ENCODE peak calls at places on chromosomes 5 and 9, in seven cellular contexts. B, D, R, L, T, I and E are unnamed samples.

GRCh38 chr5:98722188-98722587 is 51.3 kb upstream of the RGMB start:
- DNase-seq in I (no peak), D (no peak), B (no peak), T (no peak), R (no peak), L (no peak), E (no peak)

GRCh38 chr5:127358274-127358673 is 67.7 kb downstream of the MEGF10 start:
- DNase-seq in L (no peak), B (no peak), R (no peak), T (no peak), D (no peak), I (no peak), E (no peak)

GRCh38 chr5:39167141-39167972 is 52.0 kb downstream of the FYB1 start:
- DNase-seq in R (no peak), D (no peak), B (no peak), T (no peak), I (no peak), L (no peak), E (no peak)

GRCh38 chr9:110744753-110745522 is 76.3 kb downstream of the MUSK start:
- DNase-seq in I (no peak), B (no peak), D (no peak), R (no peak), L (no peak), T (no peak), E (no peak)

GRCh38 chr5:97183930-97184213 is 825 bp upstream of the RIOK2 start:
- DNase-seq in I (no peak), T (no peak), D (no peak), B (no peak), L (no peak), R (no peak), E (no peak)

GRCh38 chr9:135394699-135395645 is 84.6 kb upstream of the PPP1R26 start:
- DNase-seq in L (peak; percentile 46), I (no peak), R (no peak), T (no peak), D (no peak), B (no peak), E (no peak)

GRCh38 chr9:16970321-16970720 is 99.9 kb upstream of the BNC2 start:
- DNase-seq in T (no peak), I (no peak), D (no peak), R (no peak), L (no peak), B (no peak), E (no peak)

GRCh38 chr5:81922790-81923398 is 48.9 kb upstream of the ATG10 start:
- DNase-seq in R (no peak), T (no peak), I (no peak), L (no peak), B (no peak), D (no peak), E (no peak)

GRCh38 chr9:133880851-133881634 is 111.1 kb downstream of the VAV2 start:
- DNase-seq in D (no peak), B (peak; percentile 62), L (no peak), T (no peak), R (no peak), I (no peak), E (no peak)

GRCh38 chr9:12627091-12627490 is 66.1 kb upstream of the TYRP1 start:
- DNase-seq in T (no peak), L (no peak), B (no peak), I (no peak), D (no peak), R (no peak), E (no peak)

GRCh38 chr5:115815693-115816225 is 700 bp downstream of the CDO1 start:
- DNase-seq in T (no peak), L (no peak), R (no peak), I (peak; percentile 40), B (no peak), D (no peak), E (no peak)

GRCh38 chr5:169934990-169935389 is 45.3 kb downstream of the INSYN2B start:
- DNase-seq in B (no peak), R (no peak), L (no peak), D (no peak), T (no peak), I (no peak), E (no peak)

GRCh38 chr9:125337282-125337681 is 75.7 kb downstream of the GAPVD1 start:
- DNase-seq in T (no peak), D (no peak), L (no peak), R (no peak), I (no peak), B (no peak), E (no peak)

GRCh38 chr9:76987594-76988200 is 31.8 kb upstream of the FOXB2 start:
- DNase-seq in B (peak; percentile 44), L (peak; percentile 22), T (no peak), R (no peak), D (no peak), I (no peak), E (peak; percentile 45)

GRCh38 chr9:22118810-22119479 is 109.8 kb upstream of the CDKN2B start:
- DNase-seq in D (no peak), R (no peak), B (no peak), L (no peak), T (no peak), I (no peak), E (no peak)

GRCh38 chr5:1012316-1012841 is 3.8 kb downstream of the NKD2 start:
- DNase-seq in D (no peak), T (no peak), I (peak; percentile 33), R (no peak), L (no peak), B (no peak), E (no peak)

GRCh38 chr9:94507531-94508258 is 47.2 kb upstream of the PCAT7 start:
- DNase-seq in L (no peak), T (no peak), R (no peak), B (no peak), I (no peak), D (no peak), E (no peak)

GRCh38 chr5:94807985-94808384 is 189.5 kb downstream of the SLF1 start:
- DNase-seq in I (no peak), D (no peak), R (no peak), B (no peak), L (peak; percentile 16), T (no peak), E (no peak)

GRCh38 chr5:175700991-175701390 is 43.1 kb downstream of the HRH2 start:
- DNase-seq in B (no peak), I (no peak), R (no peak), T (no peak), D (no peak), L (no peak), E (no peak)

GRCh38 chr9:128116104-128117083 is 11.1 kb downstream of the PTGES2 start:
- DNase-seq in T (no peak), L (no peak), D (no peak), B (no peak), I (peak; percentile 27), R (no peak), E (no peak)

GRCh38 chr9:21591221-21592062 is 109.3 kb upstream of the IFNE start:
- DNase-seq in T (no peak), I (peak; percentile 49), D (peak; percentile 37), L (peak; percentile 11), B (no peak), R (no peak), E (no peak)

GRCh38 chr9:89768051-89768450 is 163.2 kb downstream of the GADD45G start:
- DNase-seq in L (no peak), R (no peak), I (no peak), T (no peak), D (no peak), B (no peak), E (no peak)

GRCh38 chr9:33465596-33466564 is 7.8 kb downstream of the NOL6 start:
- DNase-seq in B (no peak), L (no peak), T (no peak), R (no peak), I (peak; percentile 35), D (no peak), E (no peak)

GRCh38 chr5:36047375-36048160 is 19.1 kb downstream of the UGT3A2 start:
- DNase-seq in B (no peak), L (no peak), T (no peak), D (no peak), I (no peak), R (no peak), E (no peak)

GRCh38 chr9:38289486-38290275 is 102.8 kb upstream of the ALDH1B1 start:
- DNase-seq in I (no peak), R (no peak), B (no peak), L (no peak), D (no peak), T (no peak), E (no peak)

GRCh38 chr5:10689391-10690081 is 71.5 kb downstream of the DAP start:
- DNase-seq in I (no peak), B (no peak), T (no peak), R (no peak), D (peak; percentile 30), L (peak; percentile 31), E (no peak)

GRCh38 chr9:133048595-133048994 is 13.2 kb upstream of the CEL start:
- DNase-seq in B (no peak), T (no peak), R (no peak), D (no peak), L (no peak), I (no peak), E (no peak)

GRCh38 chr9:19976226-19976625 is 187.4 kb upstream of the SLC24A2 start:
- DNase-seq in B (no peak), T (no peak), L (no peak), D (no peak), I (no peak), R (no peak), E (no peak)

GRCh38 chr5:32531885-32532520 is 53.4 kb upstream of the SUB1 start:
- DNase-seq in T (peak; percentile 35), B (no peak), I (no peak), D (no peak), R (no peak), L (no peak), E (peak; percentile 72)

GRCh38 chr9:130936285-130937117 is 2.5 kb downstream of the FIBCD1 start:
- DNase-seq in D (no peak), B (no peak), I (no peak), L (peak; percentile 87), T (no peak), R (no peak), E (no peak)

GRCh38 chr5:126015244-126016054 is 407.8 kb upstream of the GRAMD2B start:
- DNase-seq in B (no peak), T (no peak), D (no peak), R (no peak), I (no peak), L (peak; percentile 49), E (no peak)

GRCh38 chr5:148769941-148770340 is 56.5 kb upstream of the ADRB2 start:
- DNase-seq in I (no peak), T (no peak), B (no peak), D (no peak), R (no peak), L (no peak), E (no peak)